ENCODE peak calls at places on chromosomes 7 and 10, in four cellular contexts. One of them, this sample, is unnamed.

GRCh38 chr10:15363031-15363430 is 8.1 kb downstream of the FAM171A1 start:
- DNase-seq in K562: no peak
- DNase-seq in GM12878: no peak
- DNase-seq in IMR-90: peak; percentile 13
- DNase-seq in this sample: no peak

GRCh38 chr10:86262671-86263165 is 103.9 kb downstream of the GRID1 start:
- DNase-seq in K562: no peak
- DNase-seq in GM12878: no peak
- DNase-seq in IMR-90: no peak
- DNase-seq in this sample: no peak

GRCh38 chr10:110147961-110148360 is 59.4 kb upstream of the MXI1 start:
- DNase-seq in GM12878: no peak
- DNase-seq in K562: no peak
- DNase-seq in IMR-90: peak; percentile 6
- DNase-seq in this sample: no peak

GRCh38 chr10:91410638-91411367 is 659 bp downstream of the HECTD2 start:
- DNase-seq in IMR-90: peak; percentile 63
- DNase-seq in K562: peak; percentile 27
- DNase-seq in GM12878: no peak
- DNase-seq in this sample: peak; percentile 57

GRCh38 chr7:105316578-105317375 is 71.9 kb downstream of the SRPK2 start:
- DNase-seq in K562: no peak
- DNase-seq in IMR-90: no peak
- DNase-seq in GM12878: no peak
- DNase-seq in this sample: no peak

GRCh38 chr10:83908987-83909386 is 230.3 kb upstream of the GHITM start:
- DNase-seq in K562: no peak
- DNase-seq in IMR-90: no peak
- DNase-seq in GM12878: no peak
- DNase-seq in this sample: no peak

GRCh38 chr7:143331179-143331825 is 15.4 kb downstream of the CLCN1 start:
- DNase-seq in IMR-90: peak; percentile 96
- DNase-seq in GM12878: no peak
- DNase-seq in K562: no peak
- DNase-seq in this sample: no peak

GRCh38 chr10:76133597-76134255 is 702.3 kb downstream of the LRMDA start:
- DNase-seq in IMR-90: no peak
- DNase-seq in GM12878: no peak
- DNase-seq in K562: no peak
- DNase-seq in this sample: no peak

GRCh38 chr10:119219747-119220320 is 12.5 kb downstream of the GRK5 start:
- DNase-seq in K562: no peak
- DNase-seq in IMR-90: no peak
- DNase-seq in GM12878: no peak
- DNase-seq in this sample: no peak

GRCh38 chr10:97648557-97649404 is 8.3 kb downstream of the PI4K2A start:
- DNase-seq in GM12878: peak; percentile 47
- DNase-seq in K562: peak; percentile 68
- DNase-seq in IMR-90: peak; percentile 96
- DNase-seq in this sample: peak; percentile 89

GRCh38 chr10:127990846-127991542 is 84.1 kb downstream of the PTPRE start:
- DNase-seq in K562: no peak
- DNase-seq in IMR-90: peak; percentile 76
- DNase-seq in GM12878: no peak
- DNase-seq in this sample: peak; percentile 97

GRCh38 chr10:77671594-77672252 is 34.1 kb upstream of the KCNMA1 start:
- DNase-seq in IMR-90: no peak
- DNase-seq in GM12878: no peak
- DNase-seq in K562: no peak
- DNase-seq in this sample: no peak

GRCh38 chr10:132676193-132676891 is 109.6 kb downstream of the NKX6-2 start:
- DNase-seq in K562: no peak
- DNase-seq in IMR-90: no peak
- DNase-seq in GM12878: no peak
- DNase-seq in this sample: no peak

GRCh38 chr10:119316002-119316358 is 108.6 kb downstream of the GRK5 start:
- DNase-seq in K562: no peak
- DNase-seq in GM12878: no peak
- DNase-seq in IMR-90: no peak
- DNase-seq in this sample: no peak

GRCh38 chr10:18713077-18713476 is 53.8 kb downstream of the ARL5B start:
- DNase-seq in GM12878: no peak
- DNase-seq in K562: no peak
- DNase-seq in IMR-90: peak; percentile 92
- DNase-seq in this sample: no peak

GRCh38 chr10:48520594-48520993 is 84.3 kb downstream of the ARHGAP22 start:
- DNase-seq in K562: no peak
- DNase-seq in IMR-90: no peak
- DNase-seq in GM12878: no peak
- DNase-seq in this sample: no peak

GRCh38 chr7:123208793-123209192 is 9.0 kb upstream of the SLC13A1 start:
- DNase-seq in IMR-90: no peak
- DNase-seq in K562: no peak
- DNase-seq in GM12878: no peak
- DNase-seq in this sample: peak; percentile 11

GRCh38 chr7:50631100-50631499 is 65.9 kb upstream of the DDC start:
- DNase-seq in K562: no peak
- DNase-seq in GM12878: no peak
- DNase-seq in IMR-90: no peak
- DNase-seq in this sample: no peak

GRCh38 chr10:132714906-132715790 is 70.8 kb downstream of the NKX6-2 start:
- DNase-seq in K562: no peak
- DNase-seq in GM12878: no peak
- DNase-seq in IMR-90: no peak
- DNase-seq in this sample: no peak

GRCh38 chr7:51315393-51316261 is 982 bp downstream of the COBL start:
- DNase-seq in GM12878: no peak
- DNase-seq in IMR-90: no peak
- DNase-seq in K562: no peak
- DNase-seq in this sample: no peak

GRCh38 chr10:45181483-45181882 is 133.9 kb downstream of the OR13A1 start:
- DNase-seq in GM12878: no peak
- DNase-seq in IMR-90: peak; percentile 24
- DNase-seq in K562: no peak
- DNase-seq in this sample: no peak

GRCh38 chr7:145088111-145088745 is 252.4 kb upstream of the TPK1 start:
- DNase-seq in K562: no peak
- DNase-seq in IMR-90: no peak
- DNase-seq in GM12878: no peak
- DNase-seq in this sample: no peak

DNA sequence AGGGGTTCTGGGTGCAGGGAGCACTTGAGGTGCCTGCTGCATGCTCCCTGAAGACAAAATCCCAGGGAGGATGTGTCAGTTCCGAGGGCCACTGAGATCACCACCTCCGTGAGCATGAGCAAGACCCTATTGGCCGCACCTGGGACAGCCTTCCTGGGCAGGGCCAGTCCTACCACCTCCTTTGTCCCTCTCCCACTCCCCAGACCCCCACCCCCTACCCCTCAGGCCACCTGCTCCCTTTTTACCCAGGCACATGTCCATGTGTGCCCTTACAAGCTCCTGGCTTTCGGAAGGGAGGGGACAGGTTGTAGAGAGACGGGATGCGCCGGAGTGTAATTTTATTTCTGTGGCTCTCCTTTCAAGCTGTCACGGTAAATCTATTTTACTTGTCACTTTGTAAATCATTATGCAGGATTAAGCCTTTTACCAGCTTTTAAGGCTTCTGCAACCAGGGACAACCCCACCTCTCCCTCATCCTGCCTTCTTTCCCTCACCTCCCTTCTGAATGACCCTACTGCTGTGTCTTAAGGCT is 20.9 kb downstream of the ZMIZ1 start:
- DNase-seq in K562: no peak
- DNase-seq in IMR-90: no peak
- DNase-seq in GM12878: no peak
- DNase-seq in this sample: no peak
- H3K4me2 ChIP-seq in K562: no peak overlapping the region
- H3K4me2 ChIP-seq in IMR-90: no peak overlapping the region
- H3K4me2 ChIP-seq in GM12878: no peak overlapping the region
- H3K4me2 ChIP-seq in this sample: no peak overlapping the region

GRCh38 chr7:14936530-14936929 is 34.0 kb upstream of the DGKB start:
- DNase-seq in GM12878: no peak
- DNase-seq in IMR-90: peak; percentile 18
- DNase-seq in K562: no peak
- DNase-seq in this sample: peak; percentile 18
- TF ChIP-seq FOS in GM12878: no peak
- TF ChIP-seq FOS in IMR-90: no peak
- TF ChIP-seq FOS in K562: no peak
- TF ChIP-seq FOS in this sample: no peak

GRCh38 chr7:102044641-102044983 is 227.2 kb downstream of the CUX1 start:
- DNase-seq in GM12878: no peak
- DNase-seq in IMR-90: no peak
- DNase-seq in K562: no peak
- DNase-seq in this sample: no peak
- H3K4me2 ChIP-seq in GM12878: no peak overlapping the region
- H3K4me2 ChIP-seq in IMR-90: peak overlapping the region; percentile 61
- H3K4me2 ChIP-seq in K562: no peak overlapping the region
- H3K4me2 ChIP-seq in this sample: no peak overlapping the region

DNA sequence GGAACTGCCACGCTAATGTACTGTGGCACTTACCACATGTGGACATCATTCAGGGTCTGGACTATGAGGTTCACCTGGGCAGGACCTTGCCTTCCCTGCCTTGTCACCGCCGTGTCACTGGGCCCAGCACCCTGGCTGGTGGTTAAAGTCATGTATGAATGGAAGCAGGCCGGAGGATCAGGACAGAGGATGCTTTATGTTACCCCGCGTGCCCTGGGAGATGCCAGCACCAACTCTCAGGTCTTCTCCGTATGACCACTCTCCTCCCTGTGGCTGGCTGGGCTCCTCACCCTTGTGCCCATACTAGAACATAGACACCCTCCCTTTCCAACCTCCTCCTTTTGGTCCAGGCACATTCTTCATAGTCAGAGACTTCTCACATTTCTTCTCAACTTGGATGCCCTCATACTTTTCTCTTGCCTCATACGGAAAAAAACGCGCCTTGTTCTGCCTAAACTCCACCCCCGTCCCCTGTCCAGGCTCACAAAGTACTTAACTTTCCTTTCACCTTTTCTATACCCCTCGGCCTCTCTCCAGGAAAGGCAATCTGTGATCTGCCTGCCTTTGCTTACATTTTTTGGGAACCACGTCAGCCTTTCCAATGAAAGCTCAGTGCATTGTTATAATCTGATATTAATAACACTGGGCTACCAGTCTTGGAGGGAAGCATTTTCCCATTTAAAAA is 240.0 kb downstream of the TEX36 start:
- DNase-seq in K562: no peak
- DNase-seq in GM12878: no peak
- DNase-seq in IMR-90: peak; percentile 35
- DNase-seq in this sample: no peak
- TF ChIP-seq FOS in K562: no peak
- TF ChIP-seq FOS in GM12878: no peak
- TF ChIP-seq FOS in IMR-90: no peak
- TF ChIP-seq FOS in this sample: no peak

DNA sequence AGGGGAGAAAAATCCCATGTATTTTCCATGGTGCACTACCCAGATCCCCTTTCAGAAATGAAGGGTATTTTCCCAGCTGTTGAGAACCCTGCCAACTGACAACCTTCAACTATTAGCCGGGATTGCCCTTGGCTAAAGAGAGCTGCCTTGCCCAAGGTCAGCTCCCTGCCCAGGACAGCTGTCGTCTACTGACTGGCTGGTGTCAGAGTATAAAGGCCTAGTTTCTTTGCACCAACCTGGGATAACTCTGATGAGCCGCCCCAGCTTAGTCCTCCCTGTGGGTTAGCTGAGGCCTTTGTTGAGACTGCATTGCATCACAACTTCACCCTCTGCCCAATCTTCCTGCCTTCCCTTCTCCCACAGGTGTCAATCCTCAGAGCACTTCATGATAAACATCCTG is 147.2 kb upstream of the RHEB start:
- DNase-seq in GM12878: no peak
- DNase-seq in K562: no peak
- DNase-seq in IMR-90: no peak
- DNase-seq in this sample: no peak
- H3K4me2 ChIP-seq in GM12878: no peak overlapping the region
- H3K4me2 ChIP-seq in K562: no peak overlapping the region
- H3K4me2 ChIP-seq in IMR-90: no peak overlapping the region
- H3K4me2 ChIP-seq in this sample: no peak overlapping the region

GRCh38 chr7:25891591-25891990 is 260.4 kb upstream of the NFE2L3 start:
- DNase-seq in IMR-90: no peak
- DNase-seq in GM12878: no peak
- DNase-seq in K562: no peak
- DNase-seq in this sample: no peak
- TF ChIP-seq FOS in IMR-90: no peak
- TF ChIP-seq FOS in GM12878: no peak
- TF ChIP-seq FOS in K562: no peak
- TF ChIP-seq FOS in this sample: no peak

GRCh38 chr7:84492565-84493034 is 298.0 kb upstream of the SEMA3A start:
- DNase-seq in K562: no peak
- DNase-seq in IMR-90: no peak
- DNase-seq in GM12878: no peak
- DNase-seq in this sample: no peak
- H3K4me2 ChIP-seq in K562: no peak overlapping the region
- H3K4me2 ChIP-seq in IMR-90: no peak overlapping the region
- H3K4me2 ChIP-seq in GM12878: no peak overlapping the region
- H3K4me2 ChIP-seq in this sample: no peak overlapping the region